ENCODE peak calls at places on chromosomes 1 and 21, in ten cellular contexts. X is HCT116; O is CD8-positive, alpha-beta T cell; P is CD8-positive, alpha-beta memory T cell; C is mucosa of descending colon; U is sigmoid colon; W is tibial artery; E is heart left ventricle; B is thyroid gland; J is H9. S is an unnamed sample.

GRCh38 chr1:1227386-1227785 is 4.4 kb downstream of the SDF4 start:
- DNase-seq in C (no peak), E (no peak), O (no peak), W (no peak), X (no peak), B (no peak), P (no peak), U (no peak), J (no peak), S (no peak)

GRCh38 chr1:183676515-183677189 is 23.5 kb upstream of the APOBEC4 start:
- DNase-seq in B (no peak), P (no peak), J (no peak), W (no peak), U (no peak), C (no peak), X (no peak), O (no peak), E (no peak), S (no peak)

GRCh38 chr1:172322219-172323061 is 98.0 kb upstream of the C1orf105 start:
- DNase-seq in W (peak; percentile 44), X (no peak), C (no peak), O (no peak), P (no peak), U (peak; percentile 73), E (peak; percentile 39), B (peak; percentile 47), J (no peak), S (peak; percentile 72)

GRCh38 chr1:237219751-237220150 is 177.8 kb downstream of the RYR2 start:
- DNase-seq in O (no peak), C (no peak), X (no peak), U (no peak), E (no peak), P (no peak), J (no peak), B (peak; percentile 52), W (no peak), S (no peak)

GRCh38 chr1:46367072-46367471 is 26.5 kb downstream of the NSUN4 start:
- DNase-seq in W (no peak), O (no peak), B (no peak), J (no peak), C (no peak), P (no peak), E (no peak), U (no peak), X (no peak), S (no peak)

GRCh38 chr21:32463367-32463766 is 50.9 kb downstream of the EVA1C start:
- DNase-seq in J (no peak), E (no peak), P (no peak), B (no peak), U (no peak), X (peak; percentile 69), W (peak; percentile 36), C (no peak), O (no peak), S (peak; percentile 64)

GRCh38 chr1:3405974-3406867 is 48.2 kb upstream of the ARHGEF16 start:
- DNase-seq in P (no peak), X (no peak), B (no peak), C (no peak), W (no peak), E (no peak), J (no peak), O (no peak), U (no peak), S (no peak)

GRCh38 chr1:165168466-165168865 is 188.0 kb downstream of the LMX1A start:
- DNase-seq in J (no peak), C (no peak), U (no peak), W (no peak), O (no peak), X (no peak), B (no peak), E (no peak), P (no peak), S (no peak)

GRCh38 chr1:240091614-240092300 is at the start of gene FMN2:
- DNase-seq in J (peak; percentile 75), C (no peak), O (no peak), W (no peak), B (no peak), X (no peak), E (peak; percentile 20), U (peak; percentile 71), P (no peak), S (peak; percentile 65)

GRCh38 chr1:234629026-234629425 is 19.0 kb upstream of the IRF2BP2 start:
- DNase-seq in O (no peak), B (no peak), X (no peak), W (no peak), P (no peak), U (no peak), J (no peak), C (no peak), E (no peak), S (no peak)
- H3K4me1 ChIP-seq in O (no peaks in the 10 kb centered on the region), B (peaks cover 8% of the 10 kb centered on the region), X (peaks cover 6% of the 10 kb centered on the region), W (no peaks in the 10 kb centered on the region), P (no peaks in the 10 kb centered on the region), U (peaks cover 6% of the 10 kb centered on the region), J (peaks cover 4% of the 10 kb centered on the region), C (peaks cover 3% of the 10 kb centered on the region), E (no peaks in the 10 kb centered on the region), S (no peaks in the 10 kb centered on the region)

GRCh38 chr1:58726581-58726980 is 26.7 kb upstream of the MYSM1 start:
- DNase-seq in W (no peak), P (no peak), O (no peak), U (no peak), B (no peak), J (no peak), C (no peak), X (no peak), E (no peak), S (no peak)

GRCh38 chr1:58727363-58727762 is 27.5 kb upstream of the MYSM1 start:
- DNase-seq in E (no peak), W (no peak), B (no peak), U (no peak), C (no peak), P (no peak), O (no peak), J (no peak), X (peak; percentile 83), S (no peak)

GRCh38 chr1:58722967-58723366 is 23.1 kb upstream of the MYSM1 start:
- DNase-seq in P (no peak), U (no peak), X (no peak), W (no peak), E (no peak), B (no peak), C (no peak), J (no peak), O (no peak), S (no peak)

GRCh38 chr1:58722414-58722813 is 22.6 kb upstream of the MYSM1 start:
- DNase-seq in J (no peak), X (no peak), U (no peak), C (no peak), B (no peak), O (no peak), P (no peak), E (no peak), W (no peak), S (no peak)

GRCh38 chr1:58724483-58724882 is 24.6 kb upstream of the MYSM1 start:
- DNase-seq in J (no peak), O (no peak), P (no peak), X (no peak), U (no peak), E (no peak), W (no peak), B (no peak), C (no peak), S (no peak)
- H3K4me1 ChIP-seq in J (peaks cover 2% of the 10 kb centered on the region), O (no peaks in the 10 kb centered on the region), P (peaks cover under 1% of the 10 kb centered on the region), X (peaks cover 6% of the 10 kb centered on the region), U (peaks cover 20% of the 10 kb centered on the region), E (no peaks in the 10 kb centered on the region), W (no peaks in the 10 kb centered on the region), B (no peaks in the 10 kb centered on the region), C (no peaks in the 10 kb centered on the region), S (no peaks in the 10 kb centered on the region)

GRCh38 chr21:44706706-44707615 is 4.4 kb downstream of the TSPEAR start:
- DNase-seq in J (no peak), U (no peak), E (no peak), C (no peak), P (peak; percentile 26), W (no peak), O (peak; percentile 5), B (no peak), X (no peak), S (no peak)
- H3K4me1 ChIP-seq in J (peaks cover 12% of the 10 kb centered on the region), U (peaks cover 17% of the 10 kb centered on the region), E (no peaks in the 10 kb centered on the region), C (no peaks in the 10 kb centered on the region), P (peaks cover 35% of the 10 kb centered on the region), W (no peaks in the 10 kb centered on the region), O (peaks cover 38% of the 10 kb centered on the region), B (peaks cover 47% of the 10 kb centered on the region), X (no peaks in the 10 kb centered on the region), S (no peaks in the 10 kb centered on the region)

GRCh38 chr1:36643391-36644270 is 160.9 kb upstream of the CSF3R start:
- DNase-seq in U (no peak), J (no peak), E (no peak), C (no peak), B (no peak), X (no peak), P (no peak), O (no peak), W (no peak), S (no peak)

GRCh38 chr1:36644556-36644955 is 161.8 kb upstream of the CSF3R start:
- DNase-seq in X (no peak), C (no peak), J (no peak), E (no peak), B (no peak), O (no peak), U (no peak), P (no peak), W (no peak), S (no peak)

GRCh38 chr1:36641776-36642175 is 159.1 kb upstream of the CSF3R start:
- DNase-seq in J (no peak), P (no peak), B (no peak), W (no peak), U (no peak), X (no peak), O (no peak), E (no peak), C (no peak), S (no peak)

GRCh38 chr1:36650200-36651065 is 167.7 kb upstream of the CSF3R start:
- DNase-seq in W (peak; percentile 45), B (peak; percentile 73), X (peak; percentile 60), E (peak; percentile 36), J (peak; percentile 77), U (no peak), C (no peak), P (peak; percentile 66), O (peak; percentile 63), S (no peak)

DNA sequence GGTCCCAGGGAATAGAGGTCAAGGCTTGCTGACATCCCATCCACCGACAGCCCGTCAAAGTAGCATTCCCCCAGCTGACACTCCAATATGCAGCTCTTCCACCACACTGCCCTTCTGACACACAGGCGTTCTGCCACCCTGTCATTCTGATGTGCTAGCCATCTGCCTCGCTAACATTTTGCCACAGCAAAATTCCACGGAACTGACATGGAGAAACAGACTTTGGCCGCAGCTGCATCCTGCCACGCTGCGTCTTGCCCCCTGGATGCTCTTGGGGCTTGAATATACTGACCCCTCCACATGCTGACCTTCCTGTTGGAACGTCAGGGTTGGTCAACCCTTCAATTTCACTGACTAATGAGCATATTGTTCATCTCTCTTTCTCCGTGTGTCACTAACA is 163.2 kb upstream of the CSF3R start:
- DNase-seq in P (no peak), U (no peak), X (no peak), J (no peak), O (no peak), E (no peak), C (no peak), W (no peak), B (no peak), S (no peak)
- H3K4me1 ChIP-seq in P (no peaks in the 10 kb centered on the region), U (no peaks in the 10 kb centered on the region), X (no peaks in the 10 kb centered on the region), J (peaks cover 3% of the 10 kb centered on the region), O (no peaks in the 10 kb centered on the region), E (no peaks in the 10 kb centered on the region), C (no peaks in the 10 kb centered on the region), W (no peaks in the 10 kb centered on the region), B (no peaks in the 10 kb centered on the region), S (no peaks in the 10 kb centered on the region)

S was measured in kidney.